ENCODE peak calls at places on chromosomes 2 and 18, in eight cellular contexts. One of them, this sample, is unnamed. For H3K4me1, the result is how much of the 10 kb centered on the place peaks cover.

GRCh38 chr2:131032393-131032836 is 60.8 kb downstream of the FAM168B start:
- DNase-seq in endothelial cell of umbilical vein: no peak
- DNase-seq in thoracic aorta: no peak
- DNase-seq in hepatocyte: no peak
- DNase-seq in esophagus squamous epithelium: no peak
- DNase-seq in fibroblast of lung: no peak
- DNase-seq in right atrium auricular region: no peak
- DNase-seq in Peyer's patch: no peak
- DNase-seq in this sample: no peak

GRCh38 chr2:227862227-227862740 is 9.1 kb upstream of the DAW1 start:
- DNase-seq in esophagus squamous epithelium: no peak
- DNase-seq in endothelial cell of umbilical vein: peak
- DNase-seq in hepatocyte: peak
- DNase-seq in thoracic aorta: no peak
- DNase-seq in Peyer's patch: peak
- DNase-seq in fibroblast of lung: peak
- DNase-seq in right atrium auricular region: no peak
- DNase-seq in this sample: peak

GRCh38 chr18:2894131-2894840 is 47.5 kb downstream of the EMILIN2 start:
- DNase-seq in hepatocyte: peak
- DNase-seq in esophagus squamous epithelium: no peak
- DNase-seq in thoracic aorta: no peak
- DNase-seq in fibroblast of lung: no peak
- DNase-seq in right atrium auricular region: no peak
- DNase-seq in endothelial cell of umbilical vein: no peak
- DNase-seq in Peyer's patch: no peak
- DNase-seq in this sample: no peak

GRCh38 chr2:74045454-74045853 is 60.7 kb downstream of the TET3 start:
- DNase-seq in thoracic aorta: no peak
- DNase-seq in Peyer's patch: no peak
- DNase-seq in endothelial cell of umbilical vein: no peak
- DNase-seq in hepatocyte: no peak
- DNase-seq in fibroblast of lung: peak
- DNase-seq in esophagus squamous epithelium: no peak
- DNase-seq in right atrium auricular region: no peak
- DNase-seq in this sample: no peak

GRCh38 chr2:134190807-134191203 is 63.1 kb upstream of the MGAT5 start:
- DNase-seq in thoracic aorta: no peak
- DNase-seq in esophagus squamous epithelium: no peak
- DNase-seq in Peyer's patch: no peak
- DNase-seq in hepatocyte: no peak
- DNase-seq in endothelial cell of umbilical vein: no peak
- DNase-seq in right atrium auricular region: no peak
- DNase-seq in fibroblast of lung: no peak
- DNase-seq in this sample: no peak

GRCh38 chr2:111701266-111701665 is 182.7 kb downstream of the ANAPC1 start:
- DNase-seq in esophagus squamous epithelium: no peak
- DNase-seq in hepatocyte: no peak
- DNase-seq in thoracic aorta: no peak
- DNase-seq in endothelial cell of umbilical vein: no peak
- DNase-seq in fibroblast of lung: no peak
- DNase-seq in Peyer's patch: no peak
- DNase-seq in right atrium auricular region: no peak
- DNase-seq in this sample: no peak

GRCh38 chr2:71796174-71796592 is 342.8 kb downstream of the DYSF start:
- DNase-seq in hepatocyte: no peak
- DNase-seq in endothelial cell of umbilical vein: no peak
- DNase-seq in right atrium auricular region: no peak
- DNase-seq in fibroblast of lung: no peak
- DNase-seq in esophagus squamous epithelium: no peak
- DNase-seq in Peyer's patch: no peak
- DNase-seq in thoracic aorta: no peak
- DNase-seq in this sample: no peak

GRCh38 chr2:226220511-226220910 is 579.1 kb downstream of the IRS1 start:
- DNase-seq in esophagus squamous epithelium: no peak
- DNase-seq in thoracic aorta: no peak
- DNase-seq in Peyer's patch: no peak
- DNase-seq in right atrium auricular region: no peak
- DNase-seq in endothelial cell of umbilical vein: no peak
- DNase-seq in fibroblast of lung: peak
- DNase-seq in hepatocyte: no peak
- DNase-seq in this sample: no peak

GRCh38 chr18:45540146-45540545 is 75.1 kb upstream of the SLC14A2 start:
- DNase-seq in right atrium auricular region: no peak
- DNase-seq in fibroblast of lung: no peak
- DNase-seq in thoracic aorta: no peak
- DNase-seq in hepatocyte: no peak
- DNase-seq in endothelial cell of umbilical vein: no peak
- DNase-seq in esophagus squamous epithelium: no peak
- DNase-seq in Peyer's patch: no peak
- DNase-seq in this sample: no peak

GRCh38 chr18:22170421-22171262 is 1.3 kb downstream of the GATA6 start:
- DNase-seq in hepatocyte: peak
- DNase-seq in thoracic aorta: no peak
- DNase-seq in fibroblast of lung: peak
- DNase-seq in esophagus squamous epithelium: no peak
- DNase-seq in right atrium auricular region: no peak
- DNase-seq in Peyer's patch: no peak
- DNase-seq in endothelial cell of umbilical vein: peak
- DNase-seq in this sample: peak

GRCh38 chr18:48663931-48664847 is 125.4 kb downstream of the CTIF start:
- DNase-seq in endothelial cell of umbilical vein: peak
- DNase-seq in right atrium auricular region: peak
- DNase-seq in fibroblast of lung: peak
- DNase-seq in thoracic aorta: no peak
- DNase-seq in esophagus squamous epithelium: no peak
- DNase-seq in Peyer's patch: peak
- DNase-seq in hepatocyte: peak
- DNase-seq in this sample: peak

GRCh38 chr2:225841314-225841713 is 441.8 kb downstream of the NYAP2 start:
- DNase-seq in right atrium auricular region: no peak
- DNase-seq in Peyer's patch: no peak
- DNase-seq in endothelial cell of umbilical vein: no peak
- DNase-seq in esophagus squamous epithelium: no peak
- DNase-seq in thoracic aorta: no peak
- DNase-seq in fibroblast of lung: peak
- DNase-seq in hepatocyte: no peak
- DNase-seq in this sample: no peak

GRCh38 chr2:218999881-219000568 is 6.8 kb upstream of the CRYBA2 start:
- DNase-seq in thoracic aorta: no peak
- DNase-seq in Peyer's patch: no peak
- DNase-seq in fibroblast of lung: no peak
- DNase-seq in endothelial cell of umbilical vein: no peak
- DNase-seq in hepatocyte: peak
- DNase-seq in esophagus squamous epithelium: no peak
- DNase-seq in right atrium auricular region: no peak
- DNase-seq in this sample: no peak

GRCh38 chr18:12840382-12840781 is 43.7 kb downstream of the PTPN2 start:
- DNase-seq in thoracic aorta: no peak
- DNase-seq in hepatocyte: no peak
- DNase-seq in fibroblast of lung: no peak
- DNase-seq in endothelial cell of umbilical vein: no peak
- DNase-seq in Peyer's patch: no peak
- DNase-seq in esophagus squamous epithelium: no peak
- DNase-seq in right atrium auricular region: no peak
- DNase-seq in this sample: no peak
- H3K27ac ChIP-seq in thoracic aorta: no peak
- H3K27ac ChIP-seq in hepatocyte: no peak
- H3K27ac ChIP-seq in fibroblast of lung: no peak
- H3K27ac ChIP-seq in endothelial cell of umbilical vein: no peak
- H3K27ac ChIP-seq in Peyer's patch: peak
- H3K27ac ChIP-seq in esophagus squamous epithelium: peak
- H3K27ac ChIP-seq in right atrium auricular region: no peak
- H3K27ac ChIP-seq in this sample: peak

DNA sequence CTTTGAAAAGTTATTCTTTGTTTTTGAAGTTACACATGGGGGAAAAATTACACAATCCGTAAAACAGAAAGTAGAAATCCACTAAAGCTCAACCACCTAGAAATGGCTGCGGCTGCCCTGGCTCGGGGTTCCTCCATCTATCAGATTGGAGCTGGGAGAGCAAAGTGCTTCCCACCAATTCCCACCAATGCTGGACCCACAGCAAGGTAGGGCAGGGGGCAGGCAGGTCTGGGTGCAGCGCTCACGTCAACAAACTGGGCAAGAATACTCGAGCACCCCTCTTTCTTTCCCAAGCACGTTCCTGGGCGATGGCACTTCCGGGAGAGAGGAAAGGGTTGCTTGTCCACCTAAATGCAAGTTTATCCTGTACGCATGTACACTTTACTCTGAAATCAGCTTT is 217.6 kb downstream of the NDUFA10 start:
- DNase-seq in thoracic aorta: no peak
- DNase-seq in hepatocyte: no peak
- DNase-seq in Peyer's patch: no peak
- DNase-seq in endothelial cell of umbilical vein: no peak
- DNase-seq in fibroblast of lung: no peak
- DNase-seq in right atrium auricular region: no peak
- DNase-seq in esophagus squamous epithelium: no peak
- DNase-seq in this sample: no peak
- H3K4me1 ChIP-seq in thoracic aorta: under half
- H3K4me1 ChIP-seq in hepatocyte: under half
- H3K4me1 ChIP-seq in Peyer's patch: under half
- H3K4me1 ChIP-seq in endothelial cell of umbilical vein: under half
- H3K4me1 ChIP-seq in fibroblast of lung: under half
- H3K4me1 ChIP-seq in right atrium auricular region: under half
- H3K4me1 ChIP-seq in esophagus squamous epithelium: under half
- H3K4me1 ChIP-seq in this sample: under half

GRCh38 chr2:44674473-44675299 is 266.8 kb upstream of the SIX3 start:
- DNase-seq in thoracic aorta: no peak
- DNase-seq in hepatocyte: no peak
- DNase-seq in esophagus squamous epithelium: no peak
- DNase-seq in fibroblast of lung: no peak
- DNase-seq in Peyer's patch: no peak
- DNase-seq in right atrium auricular region: no peak
- DNase-seq in endothelial cell of umbilical vein: no peak
- DNase-seq in this sample: no peak

GRCh38 chr2:44672431-44672830 is 269.1 kb upstream of the SIX3 start:
- DNase-seq in thoracic aorta: no peak
- DNase-seq in fibroblast of lung: no peak
- DNase-seq in right atrium auricular region: no peak
- DNase-seq in esophagus squamous epithelium: no peak
- DNase-seq in hepatocyte: no peak
- DNase-seq in endothelial cell of umbilical vein: no peak
- DNase-seq in Peyer's patch: no peak
- DNase-seq in this sample: no peak

GRCh38 chr2:44668336-44668735 is 273.2 kb upstream of the SIX3 start:
- DNase-seq in endothelial cell of umbilical vein: peak
- DNase-seq in thoracic aorta: no peak
- DNase-seq in right atrium auricular region: no peak
- DNase-seq in fibroblast of lung: no peak
- DNase-seq in Peyer's patch: no peak
- DNase-seq in esophagus squamous epithelium: no peak
- DNase-seq in hepatocyte: no peak
- DNase-seq in this sample: no peak

GRCh38 chr2:44671276-44671675 is 270.2 kb upstream of the SIX3 start:
- DNase-seq in esophagus squamous epithelium: no peak
- DNase-seq in Peyer's patch: no peak
- DNase-seq in endothelial cell of umbilical vein: no peak
- DNase-seq in thoracic aorta: no peak
- DNase-seq in hepatocyte: no peak
- DNase-seq in fibroblast of lung: no peak
- DNase-seq in right atrium auricular region: no peak
- DNase-seq in this sample: no peak

GRCh38 chr2:44671896-44672295 is 269.6 kb upstream of the SIX3 start:
- DNase-seq in right atrium auricular region: no peak
- DNase-seq in esophagus squamous epithelium: no peak
- DNase-seq in hepatocyte: no peak
- DNase-seq in endothelial cell of umbilical vein: no peak
- DNase-seq in fibroblast of lung: no peak
- DNase-seq in thoracic aorta: no peak
- DNase-seq in Peyer's patch: no peak
- DNase-seq in this sample: no peak
- H3K27ac ChIP-seq in right atrium auricular region: no peak
- H3K27ac ChIP-seq in esophagus squamous epithelium: no peak
- H3K27ac ChIP-seq in hepatocyte: no peak
- H3K27ac ChIP-seq in endothelial cell of umbilical vein: no peak
- H3K27ac ChIP-seq in fibroblast of lung: no peak
- H3K27ac ChIP-seq in thoracic aorta: no peak
- H3K27ac ChIP-seq in Peyer's patch: no peak
- H3K27ac ChIP-seq in this sample: no peak

GRCh38 chr2:84850471-84850870 is 30.4 kb downstream of the TRABD2A start:
- DNase-seq in esophagus squamous epithelium: no peak
- DNase-seq in fibroblast of lung: no peak
- DNase-seq in right atrium auricular region: no peak
- DNase-seq in hepatocyte: no peak
- DNase-seq in Peyer's patch: no peak
- DNase-seq in thoracic aorta: no peak
- DNase-seq in endothelial cell of umbilical vein: no peak
- DNase-seq in this sample: no peak

GRCh38 chr2:84846732-84847131 is 34.2 kb downstream of the TRABD2A start:
- DNase-seq in endothelial cell of umbilical vein: no peak
- DNase-seq in hepatocyte: no peak
- DNase-seq in fibroblast of lung: no peak
- DNase-seq in esophagus squamous epithelium: no peak
- DNase-seq in thoracic aorta: no peak
- DNase-seq in Peyer's patch: no peak
- DNase-seq in right atrium auricular region: no peak
- DNase-seq in this sample: peak

GRCh38 chr2:84846041-84846663 is 34.7 kb downstream of the TRABD2A start:
- DNase-seq in esophagus squamous epithelium: no peak
- DNase-seq in hepatocyte: no peak
- DNase-seq in right atrium auricular region: no peak
- DNase-seq in fibroblast of lung: peak
- DNase-seq in endothelial cell of umbilical vein: no peak
- DNase-seq in Peyer's patch: peak
- DNase-seq in thoracic aorta: no peak
- DNase-seq in this sample: peak

GRCh38 chr2:84849271-84849952 is 31.5 kb downstream of the TRABD2A start:
- DNase-seq in fibroblast of lung: peak
- DNase-seq in right atrium auricular region: no peak
- DNase-seq in hepatocyte: no peak
- DNase-seq in thoracic aorta: no peak
- DNase-seq in Peyer's patch: no peak
- DNase-seq in endothelial cell of umbilical vein: no peak
- DNase-seq in esophagus squamous epithelium: no peak
- DNase-seq in this sample: no peak

DNA sequence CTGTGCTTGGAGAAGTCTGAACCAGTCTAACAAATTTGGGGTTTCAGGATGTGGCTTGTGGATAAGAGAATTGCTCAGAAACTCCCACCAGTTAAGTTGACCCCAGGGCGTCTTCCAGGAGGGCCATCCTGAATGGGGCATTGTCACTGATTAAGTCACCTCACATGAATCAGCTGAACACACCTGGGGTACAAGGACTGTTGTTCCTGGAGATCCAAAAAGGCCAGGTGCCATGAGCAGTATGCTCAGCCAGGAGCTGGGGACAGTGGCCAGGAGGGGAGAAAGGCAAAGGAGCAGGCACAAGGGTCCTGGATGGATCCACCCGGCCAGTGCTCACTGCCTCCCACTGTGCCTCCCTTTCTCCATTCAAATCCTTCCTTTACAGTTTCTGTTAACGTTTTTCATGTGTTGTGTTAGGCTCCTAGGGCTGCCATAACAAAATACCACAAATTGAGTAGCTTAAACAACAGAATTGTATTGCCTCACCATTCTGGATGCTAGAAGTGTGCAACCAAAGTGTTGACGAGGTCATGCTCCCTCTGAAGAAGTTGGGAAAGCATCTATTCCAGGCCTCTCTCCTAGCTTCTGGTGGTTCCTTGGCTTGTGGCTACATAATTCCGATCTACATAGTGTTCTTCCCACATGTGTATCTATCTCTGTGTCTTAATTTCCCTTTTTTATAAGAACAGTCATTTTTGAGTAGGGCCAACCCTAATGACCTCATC is 33.4 kb downstream of the TRABD2A start:
- DNase-seq in endothelial cell of umbilical vein: no peak
- DNase-seq in esophagus squamous epithelium: no peak
- DNase-seq in Peyer's patch: no peak
- DNase-seq in fibroblast of lung: no peak
- DNase-seq in hepatocyte: no peak
- DNase-seq in thoracic aorta: no peak
- DNase-seq in right atrium auricular region: no peak
- DNase-seq in this sample: no peak
- H3K4me1 ChIP-seq in endothelial cell of umbilical vein: under half
- H3K4me1 ChIP-seq in esophagus squamous epithelium: under half
- H3K4me1 ChIP-seq in Peyer's patch: under half
- H3K4me1 ChIP-seq in fibroblast of lung: under half
- H3K4me1 ChIP-seq in hepatocyte: under half
- H3K4me1 ChIP-seq in thoracic aorta: under half
- H3K4me1 ChIP-seq in right atrium auricular region: under half
- H3K4me1 ChIP-seq in this sample: under half

This sample was measured in small intestine.